ENCODE peak calls at places on chromosomes 4 and X, in ten cellular contexts. X, V, L, B, J, Z, R, T, F and P are unnamed samples.
A peak's percentile ranks its signal among the peaks of the same experiment; 100 is the strongest.

GRCh38 chr4:118888666-118889312 is at the start of gene SYNPO2:
- DNase-seq in R (peak; percentile 53), F (peak; percentile 14), J (peak; percentile 77), Z (peak; percentile 93), L (peak; percentile 92), B (no peak), X (peak; percentile 48), V (peak; percentile 80), T (peak; percentile 88), P (peak; percentile 88)

GRCh38 chrX:130482871-130483270 is 81.1 kb downstream of the RBMX2 start:
- DNase-seq in R (no peak), X (no peak), T (no peak), Z (no peak), F (no peak), V (no peak), B (no peak), L (no peak), J (no peak), P (no peak)

GRCh38 chr4:113823291-113823659 is 61.7 kb upstream of the CAMK2D start:
- DNase-seq in B (no peak), F (no peak), V (peak; percentile 54), Z (peak; percentile 64), J (no peak), L (no peak), T (no peak), X (no peak), R (no peak), P (no peak)

GRCh38 chr4:85508654-85509053 is 33.7 kb downstream of the ARHGAP24 start:
- DNase-seq in J (no peak), X (no peak), F (no peak), R (no peak), Z (no peak), T (no peak), L (no peak), V (no peak), B (no peak), P (no peak)

GRCh38 chr4:1080432-1080831 is 32.9 kb downstream of the RNF212 start:
- DNase-seq in R (no peak), F (no peak), V (no peak), Z (no peak), L (peak; percentile 22), B (no peak), X (no peak), J (no peak), T (no peak), P (no peak)

GRCh38 chrX:98068210-98068609 is 1184.5 kb downstream of the RPA4 start:
- DNase-seq in L (no peak), B (no peak), F (no peak), T (no peak), X (no peak), R (no peak), J (peak; percentile 6), Z (peak; percentile 58), V (no peak), P (no peak)

GRCh38 chrX:43106009-43106408 is 328.0 kb upstream of the PPP1R2C start:
- DNase-seq in R (no peak), Z (no peak), V (no peak), B (no peak), T (no peak), L (no peak), X (no peak), J (no peak), F (no peak), P (no peak)

GRCh38 chrX:38726596-38726995 is 74.7 kb upstream of the MID1IP1 start:
- DNase-seq in R (no peak), V (peak; percentile 8), F (no peak), Z (no peak), B (no peak), J (no peak), X (no peak), L (no peak), T (no peak), P (no peak)

GRCh38 chr4:26163425-26164362 is 157.1 kb upstream of the RBPJ start:
- DNase-seq in J (no peak), B (no peak), R (no peak), Z (no peak), L (no peak), F (no peak), V (no peak), T (no peak), X (no peak), P (no peak)

GRCh38 chr4:109764376-109764775 is 34.5 kb upstream of the PLA2G12A start:
- DNase-seq in X (no peak), Z (no peak), V (no peak), L (peak; percentile 51), B (no peak), J (no peak), F (no peak), T (peak; percentile 45), R (no peak), P (no peak)